ENCODE peak calls at places on chromosomes 5 and 9, in seven cellular contexts. One of them, this sample, is unnamed.

GRCh38 chr9:136029556-136029955 is 65.5 kb downstream of the NACC2 start:
- DNase-seq in heart left ventricle: no peak
- DNase-seq in Jurkat, Clone E6-1: no peak
- DNase-seq in globus pallidus: no peak
- DNase-seq in T1000: no peak
- DNase-seq in iris pigment epithelial cell: no peak
- DNase-seq in stimulated activated CD4-positive, alpha-beta T cell treated with anti-CD3 and anti-CD28 coated beads, Interleukin-1b, Interleukin-23, amount 100 ng/mL, for 24 hours: no peak
- DNase-seq in this sample: no peak

GRCh38 chr9:135146766-135147472 is 59.5 kb downstream of the OLFM1 start:
- DNase-seq in heart left ventricle: no peak
- DNase-seq in Jurkat, Clone E6-1: no peak
- DNase-seq in globus pallidus: no peak
- DNase-seq in T1000: no peak
- DNase-seq in iris pigment epithelial cell: no peak
- DNase-seq in stimulated activated CD4-positive, alpha-beta T cell treated with anti-CD3 and anti-CD28 coated beads, Interleukin-1b, Interleukin-23, amount 100 ng/mL, for 24 hours: no peak
- DNase-seq in this sample: no peak

GRCh38 chr5:138354926-138355378 is 2.5 kb downstream of the KDM3B start:
- DNase-seq in heart left ventricle: no peak
- DNase-seq in Jurkat, Clone E6-1: peak
- DNase-seq in globus pallidus: peak
- DNase-seq in T1000: peak
- DNase-seq in iris pigment epithelial cell: peak
- DNase-seq in stimulated activated CD4-positive, alpha-beta T cell treated with anti-CD3 and anti-CD28 coated beads, Interleukin-1b, Interleukin-23, amount 100 ng/mL, for 24 hours: no peak
- DNase-seq in this sample: no peak

GRCh38 chr5:10832987-10833386 is 72.0 kb upstream of the DAP start:
- DNase-seq in heart left ventricle: no peak
- DNase-seq in Jurkat, Clone E6-1: no peak
- DNase-seq in globus pallidus: no peak
- DNase-seq in T1000: no peak
- DNase-seq in iris pigment epithelial cell: no peak
- DNase-seq in stimulated activated CD4-positive, alpha-beta T cell treated with anti-CD3 and anti-CD28 coated beads, Interleukin-1b, Interleukin-23, amount 100 ng/mL, for 24 hours: no peak
- DNase-seq in this sample: peak

GRCh38 chr5:96146675-96147074 is 185.0 kb upstream of the ELL2 start:
- DNase-seq in heart left ventricle: no peak
- DNase-seq in Jurkat, Clone E6-1: peak
- DNase-seq in globus pallidus: peak
- DNase-seq in T1000: no peak
- DNase-seq in iris pigment epithelial cell: peak
- DNase-seq in stimulated activated CD4-positive, alpha-beta T cell treated with anti-CD3 and anti-CD28 coated beads, Interleukin-1b, Interleukin-23, amount 100 ng/mL, for 24 hours: no peak
- DNase-seq in this sample: no peak

GRCh38 chr5:122942164-122942914 is 94.2 kb downstream of the PPIC start:
- DNase-seq in heart left ventricle: no peak
- DNase-seq in Jurkat, Clone E6-1: no peak
- DNase-seq in globus pallidus: no peak
- DNase-seq in T1000: no peak
- DNase-seq in iris pigment epithelial cell: peak
- DNase-seq in stimulated activated CD4-positive, alpha-beta T cell treated with anti-CD3 and anti-CD28 coated beads, Interleukin-1b, Interleukin-23, amount 100 ng/mL, for 24 hours: no peak
- DNase-seq in this sample: no peak

GRCh38 chr5:149358294-149358651 is 427 bp downstream of the PCYOX1L start:
- DNase-seq in heart left ventricle: peak
- DNase-seq in Jurkat, Clone E6-1: no peak
- DNase-seq in globus pallidus: peak
- DNase-seq in T1000: no peak
- DNase-seq in iris pigment epithelial cell: peak
- DNase-seq in stimulated activated CD4-positive, alpha-beta T cell treated with anti-CD3 and anti-CD28 coated beads, Interleukin-1b, Interleukin-23, amount 100 ng/mL, for 24 hours: no peak
- DNase-seq in this sample: no peak

GRCh38 chr9:72602629-72603028 is 81.2 kb downstream of the TMC1 start:
- DNase-seq in heart left ventricle: no peak
- DNase-seq in Jurkat, Clone E6-1: no peak
- DNase-seq in globus pallidus: no peak
- DNase-seq in T1000: no peak
- DNase-seq in iris pigment epithelial cell: no peak
- DNase-seq in stimulated activated CD4-positive, alpha-beta T cell treated with anti-CD3 and anti-CD28 coated beads, Interleukin-1b, Interleukin-23, amount 100 ng/mL, for 24 hours: no peak
- DNase-seq in this sample: no peak

GRCh38 chr5:147530801-147531389 is 21.0 kb upstream of the DPYSL3 start:
- DNase-seq in heart left ventricle: no peak
- DNase-seq in Jurkat, Clone E6-1: no peak
- DNase-seq in globus pallidus: peak
- DNase-seq in T1000: no peak
- DNase-seq in iris pigment epithelial cell: peak
- DNase-seq in stimulated activated CD4-positive, alpha-beta T cell treated with anti-CD3 and anti-CD28 coated beads, Interleukin-1b, Interleukin-23, amount 100 ng/mL, for 24 hours: no peak
- DNase-seq in this sample: no peak

GRCh38 chr9:124617477-124618141 is 110.4 kb upstream of the NR5A1 start:
- DNase-seq in heart left ventricle: peak
- DNase-seq in Jurkat, Clone E6-1: peak
- DNase-seq in globus pallidus: peak
- DNase-seq in T1000: peak
- DNase-seq in iris pigment epithelial cell: peak
- DNase-seq in stimulated activated CD4-positive, alpha-beta T cell treated with anti-CD3 and anti-CD28 coated beads, Interleukin-1b, Interleukin-23, amount 100 ng/mL, for 24 hours: peak
- DNase-seq in this sample: peak

GRCh38 chr9:21392270-21392669 is 7.1 kb upstream of the IFNA2 start:
- DNase-seq in heart left ventricle: no peak
- DNase-seq in Jurkat, Clone E6-1: no peak
- DNase-seq in globus pallidus: no peak
- DNase-seq in T1000: no peak
- DNase-seq in iris pigment epithelial cell: peak
- DNase-seq in stimulated activated CD4-positive, alpha-beta T cell treated with anti-CD3 and anti-CD28 coated beads, Interleukin-1b, Interleukin-23, amount 100 ng/mL, for 24 hours: no peak
- DNase-seq in this sample: no peak

GRCh38 chr9:35164711-35165110 is 2.9 kb downstream of the UNC13B start:
- DNase-seq in heart left ventricle: no peak
- DNase-seq in Jurkat, Clone E6-1: no peak
- DNase-seq in globus pallidus: no peak
- DNase-seq in T1000: no peak
- DNase-seq in iris pigment epithelial cell: peak
- DNase-seq in stimulated activated CD4-positive, alpha-beta T cell treated with anti-CD3 and anti-CD28 coated beads, Interleukin-1b, Interleukin-23, amount 100 ng/mL, for 24 hours: no peak
- DNase-seq in this sample: no peak

GRCh38 chr5:77152441-77152840 is 58.0 kb upstream of the PDE8B start:
- DNase-seq in heart left ventricle: no peak
- DNase-seq in Jurkat, Clone E6-1: no peak
- DNase-seq in globus pallidus: no peak
- DNase-seq in T1000: no peak
- DNase-seq in iris pigment epithelial cell: no peak
- DNase-seq in stimulated activated CD4-positive, alpha-beta T cell treated with anti-CD3 and anti-CD28 coated beads, Interleukin-1b, Interleukin-23, amount 100 ng/mL, for 24 hours: no peak
- DNase-seq in this sample: no peak

GRCh38 chr5:35313296-35313695 is 83.0 kb upstream of the PRLR start:
- DNase-seq in heart left ventricle: no peak
- DNase-seq in Jurkat, Clone E6-1: no peak
- DNase-seq in globus pallidus: no peak
- DNase-seq in T1000: peak
- DNase-seq in iris pigment epithelial cell: peak
- DNase-seq in stimulated activated CD4-positive, alpha-beta T cell treated with anti-CD3 and anti-CD28 coated beads, Interleukin-1b, Interleukin-23, amount 100 ng/mL, for 24 hours: no peak
- DNase-seq in this sample: no peak

GRCh38 chr5:164235176-164235914 is 729.9 kb downstream of the MAT2B start:
- DNase-seq in heart left ventricle: no peak
- DNase-seq in Jurkat, Clone E6-1: no peak
- DNase-seq in globus pallidus: no peak
- DNase-seq in T1000: no peak
- DNase-seq in iris pigment epithelial cell: peak
- DNase-seq in stimulated activated CD4-positive, alpha-beta T cell treated with anti-CD3 and anti-CD28 coated beads, Interleukin-1b, Interleukin-23, amount 100 ng/mL, for 24 hours: no peak
- DNase-seq in this sample: no peak

GRCh38 chr9:86637515-86637914 is 283.3 kb upstream of the TUT7 start:
- DNase-seq in heart left ventricle: peak
- DNase-seq in Jurkat, Clone E6-1: peak
- DNase-seq in globus pallidus: peak
- DNase-seq in T1000: no peak
- DNase-seq in iris pigment epithelial cell: peak
- DNase-seq in stimulated activated CD4-positive, alpha-beta T cell treated with anti-CD3 and anti-CD28 coated beads, Interleukin-1b, Interleukin-23, amount 100 ng/mL, for 24 hours: no peak
- DNase-seq in this sample: no peak

GRCh38 chr9:132639322-132639721 is 30.5 kb downstream of the DDX31 start:
- DNase-seq in heart left ventricle: no peak
- DNase-seq in Jurkat, Clone E6-1: no peak
- DNase-seq in globus pallidus: no peak
- DNase-seq in T1000: no peak
- DNase-seq in iris pigment epithelial cell: no peak
- DNase-seq in stimulated activated CD4-positive, alpha-beta T cell treated with anti-CD3 and anti-CD28 coated beads, Interleukin-1b, Interleukin-23, amount 100 ng/mL, for 24 hours: no peak
- DNase-seq in this sample: no peak

GRCh38 chr9:121299467-121300282 is 31.7 kb downstream of the GSN start:
- DNase-seq in heart left ventricle: peak
- DNase-seq in Jurkat, Clone E6-1: no peak
- DNase-seq in globus pallidus: peak
- DNase-seq in T1000: no peak
- DNase-seq in iris pigment epithelial cell: peak
- DNase-seq in stimulated activated CD4-positive, alpha-beta T cell treated with anti-CD3 and anti-CD28 coated beads, Interleukin-1b, Interleukin-23, amount 100 ng/mL, for 24 hours: no peak
- DNase-seq in this sample: peak

GRCh38 chr9:21597284-21597683 is 115.2 kb upstream of the IFNE start:
- DNase-seq in heart left ventricle: no peak
- DNase-seq in Jurkat, Clone E6-1: no peak
- DNase-seq in globus pallidus: no peak
- DNase-seq in T1000: no peak
- DNase-seq in iris pigment epithelial cell: no peak
- DNase-seq in stimulated activated CD4-positive, alpha-beta T cell treated with anti-CD3 and anti-CD28 coated beads, Interleukin-1b, Interleukin-23, amount 100 ng/mL, for 24 hours: no peak
- DNase-seq in this sample: no peak

GRCh38 chr5:172418847-172419810 is 35.2 kb downstream of the SH3PXD2B start:
- DNase-seq in heart left ventricle: no peak
- DNase-seq in Jurkat, Clone E6-1: no peak
- DNase-seq in globus pallidus: no peak
- DNase-seq in T1000: no peak
- DNase-seq in iris pigment epithelial cell: no peak
- DNase-seq in stimulated activated CD4-positive, alpha-beta T cell treated with anti-CD3 and anti-CD28 coated beads, Interleukin-1b, Interleukin-23, amount 100 ng/mL, for 24 hours: no peak
- DNase-seq in this sample: no peak

GRCh38 chr9:14213504-14213903 is 100.4 kb downstream of the NFIB start:
- DNase-seq in heart left ventricle: no peak
- DNase-seq in Jurkat, Clone E6-1: no peak
- DNase-seq in globus pallidus: no peak
- DNase-seq in T1000: no peak
- DNase-seq in iris pigment epithelial cell: no peak
- DNase-seq in stimulated activated CD4-positive, alpha-beta T cell treated with anti-CD3 and anti-CD28 coated beads, Interleukin-1b, Interleukin-23, amount 100 ng/mL, for 24 hours: no peak
- DNase-seq in this sample: no peak

This sample was measured in HuH-7.5.